ENCODE peak calls at places on chromosomes 3 and 15, in ten cellular contexts. K is RWPE1, L is iPS DF 19.7, Y is fibroblast of the conjunctiva, B is NCI-H2029 treated with DMSO at 0.1 percent for 48 hours, F is activated T-cell treated with anti-CD3 and anti-CD28 coated beads for 24 hours, A is C1 segment of cervical spinal cord, R is AG08395, T is AG20443, E is iris pigment epithelial cell. Q is an unnamed sample.
A peak's percentile ranks its signal among the peaks of the same experiment; 100 is the strongest.

GRCh38 chr3:100650651-100651611 is 41.5 kb downstream of the ADGRG7 start:
- DNase-seq in K (peak; percentile 53), L (no peak), Y (peak; percentile 21), B (no peak), F (no peak), A (no peak), R (peak; percentile 68), T (peak; percentile 45), E (peak; percentile 81), Q (no peak)

GRCh38 chr15:76140069-76140454 is 80.3 kb downstream of the TMEM266 start:
- DNase-seq in K (no peak), L (no peak), Y (no peak), B (no peak), F (no peak), A (peak; percentile 20), R (no peak), T (peak; percentile 37), E (no peak), Q (no peak)

GRCh38 chr15:66290518-66290917 is 2.9 kb upstream of the DIS3L start:
- DNase-seq in K (no peak), L (no peak), Y (no peak), B (no peak), F (no peak), A (no peak), R (no peak), T (no peak), E (no peak), Q (no peak)

GRCh38 chr15:93759626-93760025 is 471.7 kb upstream of the MCTP2 start:
- DNase-seq in K (no peak), L (no peak), Y (no peak), B (no peak), F (no peak), A (no peak), R (peak; percentile 7), T (no peak), E (no peak), Q (no peak)

GRCh38 chr15:62564889-62565288 is 399.8 kb upstream of the C2CD4B start:
- DNase-seq in K (no peak), L (no peak), Y (no peak), B (no peak), F (no peak), A (no peak), R (no peak), T (no peak), E (no peak), Q (no peak)

GRCh38 chr3:34780973-34781372 is 858.4 kb upstream of the ARPP21 start:
- DNase-seq in K (no peak), L (peak; percentile 15), Y (no peak), B (no peak), F (no peak), A (no peak), R (no peak), T (no peak), E (no peak), Q (no peak)

GRCh38 chr3:67828486-67829010 is 174.1 kb upstream of the SUCLG2 start:
- DNase-seq in K (no peak), L (no peak), Y (no peak), B (no peak), F (no peak), A (no peak), R (no peak), T (no peak), E (no peak), Q (no peak)

GRCh38 chr3:42190701-42191442 is 75.1 kb downstream of the CCK start:
- DNase-seq in K (peak; percentile 38), L (peak; percentile 28), Y (peak; percentile 32), B (peak; percentile 63), F (peak; percentile 52), A (no peak), R (peak; percentile 54), T (peak; percentile 66), E (peak; percentile 62), Q (peak; percentile 56)

GRCh38 chr3:51445544-51446280 is 54.1 kb downstream of the DCAF1 start:
- DNase-seq in K (no peak), L (no peak), Y (no peak), B (no peak), F (no peak), A (no peak), R (no peak), T (no peak), E (no peak), Q (no peak)

GRCh38 chr15:101446527-101447167 is 42.9 kb downstream of the PCSK6 start:
- DNase-seq in K (no peak), L (no peak), Y (no peak), B (no peak), F (no peak), A (no peak), R (no peak), T (no peak), E (no peak), Q (no peak)

GRCh38 chr15:27028836-27029482 is 58.0 kb downstream of the GABRG3 start:
- DNase-seq in K (no peak), L (no peak), Y (no peak), B (no peak), F (no peak), A (no peak), R (peak; percentile 11), T (no peak), E (no peak), Q (no peak)

GRCh38 chr3:119695480-119695879 is 7.3 kb upstream of the CFAP91 start:
- DNase-seq in K (no peak), L (no peak), Y (no peak), B (no peak), F (no peak), A (no peak), R (no peak), T (peak; percentile 15), E (no peak), Q (no peak)

GRCh38 chr3:38805765-38806386 is 10.1 kb downstream of the SCN10A start:
- DNase-seq in K (peak; percentile 66), L (peak; percentile 63), Y (peak; percentile 40), B (no peak), F (no peak), A (no peak), R (peak; percentile 68), T (peak; percentile 70), E (peak; percentile 67), Q (no peak)

GRCh38 chr3:71025010-71025409 is 558.5 kb downstream of the FOXP1 start:
- DNase-seq in K (no peak), L (no peak), Y (no peak), B (no peak), F (no peak), A (no peak), R (no peak), T (no peak), E (no peak), Q (no peak)